ENCODE peak calls at places on chromosomes 13 and 19, in six cellular contexts. U, B, F, W, D and S are unnamed samples.

GRCh38 chr13:40789275-40790231 is at the start of gene SLC25A15:
- DNase-seq in U (peak; percentile 84), B (peak; percentile 75), F (peak; percentile 67), W (no peak), D (peak; percentile 86), S (no peak)

GRCh38 chr13:46982856-46983582 is 86.2 kb upstream of the HTR2A start:
- DNase-seq in U (no peak), B (no peak), F (no peak), W (no peak), D (no peak), S (no peak)

GRCh38 chr19:4506449-4507149 is 11.7 kb downstream of the PLIN4 start:
- DNase-seq in U (no peak), B (no peak), F (no peak), W (no peak), D (no peak), S (no peak)

GRCh38 chr19:47004012-47004465 is 15.6 kb upstream of the NPAS1 start:
- DNase-seq in U (no peak), B (no peak), F (no peak), W (no peak), D (no peak), S (no peak)

GRCh38 chr13:110278859-110279258 is 28.1 kb downstream of the COL4A1 start:
- DNase-seq in U (no peak), B (no peak), F (no peak), W (no peak), D (peak; percentile 6), S (no peak)

GRCh38 chr13:74819549-74819948 is 662.4 kb downstream of the TBC1D4 start:
- DNase-seq in U (no peak), B (no peak), F (no peak), W (no peak), D (no peak), S (no peak)

GRCh38 chr19:55370305-55370988 is at the start of gene IL11:
- DNase-seq in U (no peak), B (no peak), F (no peak), W (no peak), D (no peak), S (no peak)

GRCh38 chr13:51781246-51782022 is 22.5 kb downstream of the DHRS12 start:
- DNase-seq in U (no peak), B (no peak), F (no peak), W (no peak), D (no peak), S (no peak)

GRCh38 chr13:76014618-76015315 is 378.6 kb downstream of the LMO7 start:
- DNase-seq in U (no peak), B (no peak), F (no peak), W (no peak), D (no peak), S (no peak)

GRCh38 chr19:44942067-44942571 is at the start of gene APOC4:
- DNase-seq in U (no peak), B (no peak), F (no peak), W (no peak), D (no peak), S (no peak)

GRCh38 chr13:45055902-45056648 is 64.2 kb upstream of the GTF2F2 start:
- DNase-seq in U (no peak), B (no peak), F (no peak), W (peak; percentile 14), D (no peak), S (no peak)

GRCh38 chr19:42143341-42144234 is 11.3 kb upstream of the POU2F2 start:
- DNase-seq in U (no peak), B (no peak), F (no peak), W (no peak), D (no peak), S (no peak)

GRCh38 chr13:106680796-106681482 is 113.0 kb upstream of the ARGLU1 start:
- DNase-seq in U (no peak), B (no peak), F (no peak), W (no peak), D (no peak), S (no peak)

GRCh38 chr19:33040994-33041827 is 23.5 kb downstream of the RHPN2 start:
- DNase-seq in U (no peak), B (no peak), F (peak; percentile 100), W (no peak), D (no peak), S (no peak)

GRCh38 chr19:13164370-13165090 is 14.3 kb downstream of the IER2 start:
- DNase-seq in U (no peak), B (peak; percentile 66), F (peak; percentile 89), W (no peak), D (peak; percentile 87), S (no peak)

GRCh38 chr19:12793290-12794195 is 2.3 kb downstream of the JUNB start:
- DNase-seq in U (peak; percentile 96), B (peak; percentile 95), F (peak; percentile 86), W (peak; percentile 90), D (peak; percentile 94), S (peak; percentile 92)

GRCh38 chr19:44847144-44848035 is 1.3 kb downstream of the NECTIN2 start:
- DNase-seq in U (peak; percentile 87), B (peak; percentile 88), F (peak; percentile 42), W (peak; percentile 62), D (peak; percentile 85), S (no peak)

GRCh38 chr13:33262069-33262487 is 23.5 kb downstream of the STARD13 start:
- DNase-seq in U (no peak), B (peak; percentile 59), F (peak; percentile 88), W (no peak), D (no peak), S (no peak)

GRCh38 chr13:102394158-102395053 is 7.4 kb downstream of the FGF14 start:
- DNase-seq in U (peak; percentile 96), B (peak; percentile 91), F (no peak), W (peak; percentile 90), D (peak; percentile 97), S (peak; percentile 68)
- TF ChIP-seq CTCF in U (no peak), B (no peak), F (no peak), W (peak; percentile 31), D (no peak), S (no peak)

GRCh38 chr13:99614465-99614885 is 113.2 kb downstream of the TM9SF2 start:
- DNase-seq in U (no peak), B (no peak), F (peak; percentile 76), W (no peak), D (no peak), S (no peak)
- TF ChIP-seq CTCF in U (no peak), B (no peak), F (peak; percentile 84), W (no peak), D (no peak), S (peak; percentile 32)

DNA sequence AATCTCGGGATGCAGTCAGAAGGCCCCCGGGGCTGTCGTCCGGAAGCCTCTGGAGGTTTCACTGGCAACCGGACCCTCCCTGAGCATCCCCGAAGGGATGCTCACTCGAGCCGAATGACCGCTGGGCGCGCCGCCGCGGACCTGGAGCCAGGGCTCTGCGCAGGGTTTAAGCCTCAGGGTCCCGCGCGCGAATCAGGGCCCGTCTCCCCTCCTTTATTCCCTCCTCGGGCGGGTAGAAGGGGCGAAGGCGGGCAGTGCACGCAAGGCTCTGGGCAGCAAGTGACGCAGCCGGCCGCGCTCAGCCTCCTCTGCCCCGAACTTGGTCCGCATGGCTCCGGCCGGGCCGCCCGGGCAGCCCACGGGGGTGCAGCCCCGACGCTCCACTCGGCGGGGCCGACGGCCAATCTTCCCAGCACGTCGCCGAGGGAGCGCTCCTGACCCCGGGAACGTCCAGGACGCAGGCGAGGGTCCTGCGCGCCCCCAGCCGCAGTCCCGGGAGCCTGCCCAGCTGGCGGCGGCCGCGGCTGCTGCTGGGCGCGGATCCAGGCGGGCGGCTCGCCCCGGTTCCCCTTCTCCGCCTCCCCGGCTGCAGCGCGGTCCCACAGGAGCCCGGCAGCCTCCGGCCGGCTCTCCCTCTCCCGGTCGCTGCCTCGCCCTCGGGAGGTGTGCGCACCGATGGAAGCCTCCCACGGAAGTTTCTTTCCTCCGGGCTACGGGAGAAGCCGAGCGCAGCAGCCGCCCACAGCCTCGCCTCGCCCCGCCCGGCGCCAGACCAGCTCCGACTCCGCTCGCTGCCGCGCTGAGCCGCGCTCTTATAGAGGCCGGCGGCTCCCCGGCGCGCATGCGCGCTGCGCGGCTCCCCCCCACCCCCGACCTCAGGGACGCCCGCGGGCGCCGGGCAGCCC is at the start of gene SHISA2:
- DNase-seq in U (no peak), B (peak; percentile 32), F (no peak), W (no peak), D (peak; percentile 25), S (no peak)
- TF ChIP-seq CTCF in U (no peak), B (no peak), F (no peak), W (no peak), D (no peak), S (no peak)

DNA sequence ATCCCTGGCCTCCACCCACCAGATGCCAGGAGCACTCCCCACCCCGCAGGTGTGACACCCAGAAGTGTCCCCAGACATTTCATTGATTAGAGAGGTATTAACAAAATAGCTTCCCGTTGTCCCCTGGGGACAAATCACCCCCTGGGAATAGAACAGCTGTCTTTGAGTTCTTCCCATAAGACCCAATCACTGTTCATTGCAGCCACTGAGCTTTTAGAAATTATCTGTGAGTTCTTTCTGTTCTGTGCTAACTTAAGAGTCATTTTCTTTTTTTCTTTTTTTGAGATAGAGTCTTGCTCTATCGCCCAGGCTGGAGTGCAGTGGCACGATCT is 32.8 kb downstream of the MYO9B start:
- DNase-seq in U (no peak), B (no peak), F (no peak), W (no peak), D (no peak), S (no peak)
- TF ChIP-seq CTCF in U (no peak), B (no peak), F (no peak), W (no peak), D (no peak), S (no peak)

GRCh38 chr13:48199404-48199991 is 33.5 kb upstream of the ITM2B start:
- DNase-seq in U (no peak), B (no peak), F (no peak), W (no peak), D (no peak), S (no peak)
- TF ChIP-seq CTCF in U (no peak), B (no peak), F (no peak), W (no peak), D (no peak), S (no peak)